ENCODE peak calls at places on chromosome 6, in nine cellular contexts. C, O, W, P, G, Y, I, Q and T are unnamed samples. For H3K4me1, the result is how much of the 10 kb centered on the place peaks cover.

GRCh38 chr6:89944826-89945407 is 50.6 kb downstream of the GJA10 start:
- DNase-seq in C (no peak), O (no peak), W (no peak), P (peak), G (peak), Y (no peak), I (no peak), Q (no peak), T (no peak)

GRCh38 chr6:33740204-33740608 is 6.5 kb downstream of the IP6K3 start:
- DNase-seq in C (no peak), O (no peak), W (no peak), P (no peak), G (no peak), Y (no peak), I (peak), Q (no peak), T (peak)

GRCh38 chr6:130815200-130816071 is 11.8 kb upstream of the SMLR1 start:
- DNase-seq in C (no peak), O (no peak), W (no peak), P (peak), G (no peak), Y (no peak), I (no peak), Q (no peak), T (no peak)

GRCh38 chr6:74570044-74570443 is 635.8 kb downstream of the COL12A1 start:
- DNase-seq in C (no peak), O (no peak), W (no peak), P (no peak), G (no peak), Y (no peak), I (no peak), Q (no peak), T (no peak)

GRCh38 chr6:36075656-36076055 is 48.0 kb downstream of the MAPK14 start:
- DNase-seq in C (no peak), O (no peak), W (no peak), P (peak), G (peak), Y (no peak), I (no peak), Q (no peak), T (no peak)

GRCh38 chr6:124226396-124226795 is 422.7 kb downstream of the NKAIN2 start:
- DNase-seq in C (no peak), O (no peak), W (no peak), P (no peak), G (no peak), Y (no peak), I (no peak), Q (no peak), T (no peak)

GRCh38 chr6:104486003-104486402 is 373.7 kb downstream of the HACE1 start:
- DNase-seq in C (no peak), O (no peak), W (no peak), P (no peak), G (no peak), Y (no peak), I (no peak), Q (no peak), T (no peak)

GRCh38 chr6:45843848-45844521 is 171.7 kb downstream of the CLIC5 start:
- DNase-seq in C (no peak), O (no peak), W (no peak), P (no peak), G (no peak), Y (no peak), I (no peak), Q (no peak), T (no peak)

GRCh38 chr6:138563650-138564049 is 64.4 kb upstream of the NHSL1 start:
- DNase-seq in C (no peak), O (no peak), W (no peak), P (no peak), G (no peak), Y (no peak), I (no peak), Q (no peak), T (no peak)

GRCh38 chr6:160010067-160010466 is 41.2 kb downstream of the IGF2R start:
- DNase-seq in C (no peak), O (peak), W (no peak), P (no peak), G (no peak), Y (no peak), I (peak), Q (no peak), T (peak)

GRCh38 chr6:164322533-164322932 is 908.0 kb downstream of the QKI start:
- DNase-seq in C (no peak), O (no peak), W (no peak), P (no peak), G (no peak), Y (no peak), I (no peak), Q (no peak), T (no peak)

GRCh38 chr6:36927114-36927513 is 27.4 kb upstream of the PI16 start:
- DNase-seq in C (no peak), O (no peak), W (no peak), P (no peak), G (no peak), Y (no peak), I (no peak), Q (no peak), T (no peak)

GRCh38 chr6:115891704-115892225 is 168.9 kb downstream of the FRK start:
- DNase-seq in C (no peak), O (no peak), W (no peak), P (no peak), G (no peak), Y (no peak), I (no peak), Q (no peak), T (no peak)

GRCh38 chr6:115891111-115891669 is 169.5 kb downstream of the FRK start:
- DNase-seq in C (no peak), O (no peak), W (no peak), P (no peak), G (no peak), Y (no peak), I (no peak), Q (no peak), T (no peak)

GRCh38 chr6:115896538-115897129 is 164.1 kb downstream of the FRK start:
- DNase-seq in C (peak), O (no peak), W (no peak), P (peak), G (peak), Y (no peak), I (no peak), Q (peak), T (no peak)

GRCh38 chr6:115898246-115898645 is 162.4 kb downstream of the FRK start:
- DNase-seq in C (no peak), O (no peak), W (no peak), P (no peak), G (no peak), Y (no peak), I (no peak), Q (no peak), T (no peak)

DNA sequence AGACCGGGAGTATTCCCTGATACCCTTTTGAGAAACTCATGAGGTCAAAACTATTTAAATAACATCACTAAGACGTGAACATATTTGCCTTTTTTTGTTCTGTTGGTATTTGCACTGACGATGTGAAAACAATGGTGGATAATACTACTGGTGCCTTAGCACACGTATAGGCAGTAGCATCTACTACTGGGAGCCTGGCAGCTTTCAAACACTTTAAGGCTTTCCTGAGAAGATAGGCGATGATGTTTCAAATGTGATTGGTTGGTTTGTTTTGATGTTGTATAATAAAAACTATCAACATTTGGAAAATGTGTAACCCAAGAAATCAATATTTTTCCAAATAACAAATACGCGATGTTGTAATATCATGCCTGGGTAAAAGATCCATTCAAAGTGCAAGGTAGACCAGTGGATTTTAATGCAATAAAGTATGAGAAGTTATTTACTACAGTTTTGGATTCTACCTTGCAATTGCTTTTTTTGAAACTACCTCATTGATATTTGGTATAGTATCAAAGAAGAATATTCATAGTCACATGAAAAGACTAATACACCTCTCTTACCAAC is 166.2 kb downstream of the FRK start:
- DNase-seq in C (no peak), O (no peak), W (no peak), P (no peak), G (no peak), Y (no peak), I (no peak), Q (no peak), T (no peak)
- H3K4me1 ChIP-seq in C (under half), O (under half), W (under half), P (under half), G (under half), Y (under half), I (under half), Q (under half), T (under half)

GRCh38 chr6:39178235-39178634 is 51.0 kb downstream of the KCNK5 start:
- DNase-seq in C (no peak), O (no peak), W (no peak), P (no peak), G (no peak), Y (peak), I (no peak), Q (no peak), T (no peak)
- H3K4me3 ChIP-seq in C (no peak), O (no peak), W (no peak), P (no peak), G (no peak), Y (no peak), I (no peak), Q (no peak), T (no peak)

GRCh38 chr6:3742076-3742425 is 9.5 kb downstream of the PXDC1 start:
- DNase-seq in C (no peak), O (no peak), W (no peak), P (no peak), G (no peak), Y (no peak), I (no peak), Q (no peak), T (no peak)
- H3K4me1 ChIP-seq in C (under half), O (half or more), W (under half), P (under half), G (under half), Y (under half), I (half or more), Q (under half), T (half or more)

GRCh38 chr6:12709116-12709515 is 7.5 kb upstream of the PHACTR1 start:
- DNase-seq in C (no peak), O (no peak), W (no peak), P (no peak), G (no peak), Y (no peak), I (no peak), Q (no peak), T (no peak)
- H3K4me3 ChIP-seq in C (no peak), O (no peak), W (no peak), P (no peak), G (no peak), Y (no peak), I (no peak), Q (no peak), T (no peak)

DNA sequence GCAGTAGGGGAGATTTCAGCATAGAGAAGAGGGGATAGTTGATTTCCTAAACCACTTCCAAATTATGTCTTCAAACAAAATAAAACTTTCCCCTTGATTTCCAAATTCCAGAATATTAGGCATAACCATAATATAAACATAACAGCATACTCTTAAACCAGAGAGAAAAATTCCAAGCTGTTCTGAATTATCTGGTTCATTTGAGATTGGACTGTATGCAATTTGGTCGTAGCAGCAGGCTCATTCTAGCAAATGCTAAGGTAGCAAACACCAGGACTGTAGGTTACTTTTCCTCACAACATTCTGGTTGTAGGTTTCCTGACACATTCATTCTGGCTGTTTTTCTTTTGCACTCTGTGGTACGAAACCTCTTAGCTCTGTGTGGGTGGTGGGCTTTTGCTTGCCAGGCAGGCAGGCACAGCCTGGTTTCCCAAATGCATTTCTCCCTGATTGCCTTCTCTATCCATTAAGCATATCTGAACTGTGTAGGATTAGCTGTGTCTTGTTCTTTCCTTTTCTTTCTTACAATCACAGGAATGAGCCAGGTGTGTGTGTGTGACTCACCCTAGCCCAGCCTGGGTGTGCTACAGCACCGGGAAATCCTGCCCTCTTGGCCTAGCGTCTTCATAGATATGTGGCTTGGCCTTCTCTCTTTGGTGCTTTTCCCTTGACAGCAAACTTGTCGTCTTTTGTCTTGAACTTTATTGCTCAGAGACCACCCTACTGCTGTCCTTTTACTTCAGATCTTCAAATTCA is 77.1 kb downstream of the JARID2 start:
- DNase-seq in C (no peak), O (no peak), W (no peak), P (peak), G (no peak), Y (no peak), I (no peak), Q (no peak), T (no peak)
- H3K4me1 ChIP-seq in C (under half), O (under half), W (under half), P (under half), G (under half), Y (under half), I (half or more), Q (under half), T (under half)

GRCh38 chr6:31736026-31736767 is at the start of gene CLIC1:
- DNase-seq in C (peak), O (peak), W (peak), P (peak), G (peak), Y (peak), I (peak), Q (peak), T (peak)

GRCh38 chr6:31738048-31738979 is 1.5 kb upstream of the MSH5 start:
- DNase-seq in C (peak), O (peak), W (peak), P (peak), G (peak), Y (no peak), I (no peak), Q (no peak), T (peak)

GRCh38 chr6:31739639-31740396 is at the start of gene MSH5:
- DNase-seq in C (peak), O (peak), W (peak), P (peak), G (peak), Y (peak), I (peak), Q (peak), T (peak)

GRCh38 chr6:31736768-31737314 is 511 bp upstream of the CLIC1 start:
- DNase-seq in C (peak), O (no peak), W (no peak), P (no peak), G (no peak), Y (no peak), I (no peak), Q (no peak), T (no peak)

GRCh38 chr6:31737315-31738047 is 1.2 kb upstream of the CLIC1 start:
- DNase-seq in C (peak), O (no peak), W (no peak), P (peak), G (no peak), Y (no peak), I (no peak), Q (no peak), T (no peak)
- H3K4me3 ChIP-seq in C (peak), O (no peak), W (peak), P (no peak), G (peak), Y (peak), I (peak), Q (no peak), T (no peak)

GRCh38 chr6:43120938-43121913 is 45.1 kb downstream of the PTK7 start:
- DNase-seq in C (no peak), O (peak), W (no peak), P (no peak), G (no peak), Y (no peak), I (peak), Q (peak), T (no peak)

GRCh38 chr6:43115365-43115764 is 39.3 kb downstream of the PTK7 start:
- DNase-seq in C (no peak), O (no peak), W (no peak), P (no peak), G (no peak), Y (no peak), I (no peak), Q (no peak), T (no peak)

GRCh38 chr6:43120101-43120730 is 44.1 kb downstream of the PTK7 start:
- DNase-seq in C (no peak), O (no peak), W (no peak), P (no peak), G (no peak), Y (no peak), I (no peak), Q (no peak), T (no peak)

GRCh38 chr6:43122146-43122545 is 46.0 kb downstream of the PTK7 start:
- DNase-seq in C (no peak), O (no peak), W (no peak), P (no peak), G (no peak), Y (no peak), I (no peak), Q (no peak), T (no peak)

DNA sequence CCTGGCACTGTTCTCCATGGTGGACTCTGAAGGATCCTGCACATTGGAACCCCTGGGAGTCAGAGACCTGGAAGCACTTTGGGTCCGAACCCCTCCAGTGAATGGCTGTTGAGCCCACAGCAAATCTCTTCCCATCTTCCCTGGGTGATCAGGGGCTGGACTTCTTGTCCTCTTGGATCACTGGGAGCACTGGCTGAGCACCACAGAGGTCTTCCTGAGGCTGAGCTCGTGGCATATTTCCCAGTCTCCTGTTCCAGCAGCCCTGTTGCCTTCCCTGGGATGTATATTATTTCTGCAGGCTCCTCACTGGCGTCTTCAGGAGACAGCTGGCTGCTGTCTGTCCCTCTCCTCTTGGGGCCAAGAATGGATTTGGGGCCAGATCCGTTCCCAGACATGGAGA is 43.3 kb downstream of the PTK7 start:
- DNase-seq in C (no peak), O (no peak), W (no peak), P (no peak), G (no peak), Y (no peak), I (no peak), Q (no peak), T (no peak)
- H3K4me1 ChIP-seq in C (under half), O (under half), W (under half), P (under half), G (under half), Y (under half), I (under half), Q (under half), T (under half)

GRCh38 chr6:62923728-62924127 is 287.5 kb upstream of the FKBP1C start:
- DNase-seq in C (no peak), O (no peak), W (no peak), P (no peak), G (no peak), Y (no peak), I (no peak), Q (no peak), T (no peak)
- H3K4me3 ChIP-seq in C (no peak), O (no peak), W (no peak), P (no peak), G (no peak), Y (no peak), I (no peak), Q (no peak), T (no peak)